ENCODE peak calls at places on chromosomes 12 and 14, in nine cellular contexts. R is tibial nerve; B is CD4-positive, CD25-positive, alpha-beta regulatory T cell; K is Caki2; E is NCI-H1092; A is uterus; O is OCI-M1; I is naive thymus-derived CD8-positive, alpha-beta T cell; U is endodermal cell. S is an unnamed sample.

GRCh38 chr12:57240069-57240921 is 10.7 kb downstream of the STAC3 start:
- DNase-seq in R (no peak), B (peak), K (peak), E (peak), A (no peak), O (peak), I (peak), U (peak), S (peak)

GRCh38 chr14:100872241-100872640 is 31.3 kb downstream of the RTL1 start:
- DNase-seq in R (no peak), B (no peak), K (no peak), E (no peak), A (no peak), O (no peak), I (no peak), U (no peak), S (no peak)

GRCh38 chr12:127663716-127664115 is 603.3 kb upstream of the TMEM132C start:
- DNase-seq in R (no peak), B (no peak), K (no peak), E (no peak), A (no peak), O (no peak), I (no peak), U (no peak), S (no peak)

GRCh38 chr14:95314609-95315008 is 5.1 kb downstream of the CLMN start:
- DNase-seq in R (no peak), B (peak), K (peak), E (no peak), A (no peak), O (no peak), I (no peak), U (no peak), S (no peak)

GRCh38 chr12:58204086-58204485 is 262.7 kb downstream of the ATP23 start:
- DNase-seq in R (no peak), B (no peak), K (no peak), E (no peak), A (no peak), O (no peak), I (no peak), U (no peak), S (no peak)

GRCh38 chr12:101619868-101620761 is 25.3 kb downstream of the MYBPC1 start:
- DNase-seq in R (no peak), B (no peak), K (no peak), E (no peak), A (no peak), O (no peak), I (no peak), U (no peak), S (peak)

GRCh38 chr12:3206536-3207072 is 129.4 kb downstream of the TSPAN9 start:
- DNase-seq in R (no peak), B (no peak), K (no peak), E (no peak), A (no peak), O (no peak), I (no peak), U (no peak), S (no peak)

GRCh38 chr12:110022980-110023633 is 23.9 kb downstream of the ANKRD13A start:
- DNase-seq in R (no peak), B (no peak), K (no peak), E (no peak), A (no peak), O (no peak), I (no peak), U (no peak), S (peak)

GRCh38 chr12:69927145-69927544 is 102.1 kb downstream of the MYRFL start:
- DNase-seq in R (no peak), B (no peak), K (no peak), E (no peak), A (no peak), O (no peak), I (no peak), U (no peak), S (no peak)

GRCh38 chr12:102351326-102351725 is 129.0 kb downstream of the IGF1 start:
- DNase-seq in R (no peak), B (no peak), K (no peak), E (no peak), A (no peak), O (no peak), I (no peak), U (no peak), S (no peak)

GRCh38 chr12:112294793-112295192 is 87.4 kb downstream of the HECTD4 start:
- DNase-seq in R (peak), B (no peak), K (no peak), E (no peak), A (no peak), O (peak), I (no peak), U (no peak), S (no peak)

GRCh38 chr12:56932867-56933266 is 1.3 kb downstream of the SDR9C7 start:
- DNase-seq in R (no peak), B (no peak), K (no peak), E (no peak), A (no peak), O (peak), I (no peak), U (no peak), S (no peak)

GRCh38 chr12:43856932-43857331 is 21.1 kb downstream of the TMEM117 start:
- DNase-seq in R (no peak), B (no peak), K (no peak), E (no peak), A (no peak), O (no peak), I (no peak), U (no peak), S (no peak)

GRCh38 chr14:22388669-22389625 is 200.1 kb downstream of the DAD1 start:
- DNase-seq in R (no peak), B (no peak), K (no peak), E (no peak), A (no peak), O (no peak), I (no peak), U (no peak), S (no peak)

GRCh38 chr12:53053223-53054111 is 3.6 kb downstream of the TNS2 start:
- DNase-seq in R (no peak), B (peak), K (peak), E (no peak), A (peak), O (peak), I (peak), U (peak), S (no peak)

GRCh38 chr12:74890237-74890599 is 319.4 kb downstream of the KCNC2 start:
- DNase-seq in R (no peak), B (no peak), K (peak), E (no peak), A (no peak), O (no peak), I (no peak), U (no peak), S (peak)

GRCh38 chr14:104383088-104383805 is 196.3 kb upstream of the C14orf180 start:
- DNase-seq in R (no peak), B (no peak), K (no peak), E (peak), A (no peak), O (no peak), I (no peak), U (no peak), S (peak)

GRCh38 chr12:77388611-77389265 is 323.4 kb upstream of the E2F7 start:
- DNase-seq in R (no peak), B (no peak), K (no peak), E (no peak), A (no peak), O (no peak), I (no peak), U (no peak), S (no peak)

GRCh38 chr12:45730116-45730841 is 773 bp downstream of the ARID2 start:
- DNase-seq in R (peak), B (peak), K (peak), E (peak), A (peak), O (peak), I (peak), U (peak), S (peak)

GRCh38 chr12:122021193-122021821 is 377 bp upstream of the BCL7A start:
- DNase-seq in R (no peak), B (no peak), K (peak), E (peak), A (peak), O (no peak), I (peak), U (peak), S (no peak)

GRCh38 chr12:63163542-63163941 is 12.5 kb upstream of the AVPR1A start:
- DNase-seq in R (no peak), B (no peak), K (no peak), E (no peak), A (no peak), O (no peak), I (no peak), U (no peak), S (no peak)

GRCh38 chr12:94994312-94994711 is 9.2 kb downstream of the NDUFA12 start:
- DNase-seq in R (no peak), B (no peak), K (peak), E (no peak), A (no peak), O (no peak), I (no peak), U (no peak), S (no peak)

GRCh38 chr14:85280074-85280473 is 249.9 kb upstream of the FLRT2 start:
- DNase-seq in R (no peak), B (no peak), K (no peak), E (no peak), A (no peak), O (no peak), I (no peak), U (no peak), S (no peak)

GRCh38 chr14:68249534-68250517 is 430.2 kb downstream of the RAD51B start:
- DNase-seq in R (no peak), B (no peak), K (no peak), E (no peak), A (no peak), O (no peak), I (no peak), U (no peak), S (no peak)

GRCh38 chr14:68766299-68767247 is 26.3 kb downstream of the ZFP36L1 start:
- DNase-seq in R (no peak), B (no peak), K (no peak), E (no peak), A (no peak), O (no peak), I (no peak), U (no peak), S (no peak)

GRCh38 chr12:124737040-124737419 is 126.6 kb downstream of the SCARB1 start:
- DNase-seq in R (no peak), B (no peak), K (no peak), E (no peak), A (no peak), O (no peak), I (no peak), U (no peak), S (no peak)

GRCh38 chr12:111311011-111311410 is 57.9 kb downstream of the PHETA1 start:
- DNase-seq in R (no peak), B (no peak), K (no peak), E (no peak), A (no peak), O (no peak), I (no peak), U (no peak), S (no peak)

GRCh38 chr12:51188359-51189051 is 15.6 kb upstream of the TFCP2 start:
- DNase-seq in R (no peak), B (no peak), K (no peak), E (no peak), A (no peak), O (no peak), I (no peak), U (no peak), S (no peak)

GRCh38 chr14:37150414-37150813 is 22.0 kb downstream of the SLC25A21 start:
- DNase-seq in R (no peak), B (peak), K (peak), E (peak), A (no peak), O (peak), I (no peak), U (no peak), S (peak)